ENCODE peak calls at places on chromosomes 11 and 22, in four cellular contexts. Y, Z, G and U are unnamed samples.

GRCh38 chr22:47173535-47174021 is 411.1 kb downstream of the TBC1D22A start:
- DNase-seq in Y (peak; percentile 4), Z (no peak), G (no peak), U (no peak)

GRCh38 chr11:27296406-27296994 is 66.5 kb downstream of the CCDC34 start:
- DNase-seq in Y (no peak), Z (no peak), G (no peak), U (no peak)

GRCh38 chr22:44389181-44389580 is 76.4 kb upstream of the SHISAL1 start:
- DNase-seq in Y (no peak), Z (no peak), G (no peak), U (no peak)

GRCh38 chr11:12949456-12949855 is 59.7 kb upstream of the RASSF10 start:
- DNase-seq in Y (no peak), Z (no peak), G (no peak), U (no peak)

GRCh38 chr11:117552626-117553025 is 225.0 kb downstream of the CEP164 start:
- DNase-seq in Y (no peak), Z (no peak), G (no peak), U (no peak)

GRCh38 chr11:1336836-1337646 is 27.6 kb upstream of the TOLLIP start:
- DNase-seq in Y (peak; percentile 57), Z (peak; percentile 28), G (peak; percentile 25), U (no peak)

GRCh38 chr11:111206472-111206871 is 39.1 kb upstream of the POU2AF2 start:
- DNase-seq in Y (no peak), Z (no peak), G (no peak), U (no peak)

GRCh38 chr11:57303990-57304579 is 20.7 kb downstream of the TNKS1BP1 start:
- DNase-seq in Y (no peak), Z (no peak), G (no peak), U (no peak)

GRCh38 chr11:86803641-86804040 is 3.3 kb downstream of the PRSS23 start:
- DNase-seq in Y (no peak), Z (no peak), G (no peak), U (no peak)

GRCh38 chr11:77407613-77408012 is 66.3 kb downstream of the PAK1 start:
- DNase-seq in Y (peak; percentile 74), Z (no peak), G (no peak), U (peak; percentile 50)

GRCh38 chr11:19276859-19277808 is 36.4 kb upstream of the E2F8 start:
- DNase-seq in Y (peak; percentile 57), Z (no peak), G (no peak), U (no peak)

GRCh38 chr11:34351051-34351450 is 6.8 kb downstream of the ABTB2 start:
- DNase-seq in Y (no peak), Z (no peak), G (no peak), U (no peak)

GRCh38 chr11:110376711-110377324 is 52.9 kb upstream of the FDX1 start:
- DNase-seq in Y (peak; percentile 68), Z (no peak), G (no peak), U (peak; percentile 29)

GRCh38 chr11:57792060-57792541 is 30.5 kb downstream of the CTNND1 start:
- DNase-seq in Y (peak; percentile 79), Z (peak; percentile 80), G (peak; percentile 52), U (peak; percentile 92)

GRCh38 chr11:105588001-105588400 is 21.9 kb upstream of the GRIA4 start:
- DNase-seq in Y (no peak), Z (no peak), G (no peak), U (no peak)

GRCh38 chr11:86636275-86636674 is 36.1 kb downstream of the ME3 start:
- DNase-seq in Y (no peak), Z (no peak), G (no peak), U (no peak)

GRCh38 chr22:49765091-49765771 is 62.4 kb downstream of the BRD1 start:
- DNase-seq in Y (no peak), Z (no peak), G (no peak), U (no peak)

GRCh38 chr11:24082860-24083259 is 414.0 kb upstream of the LUZP2 start:
- DNase-seq in Y (no peak), Z (no peak), G (no peak), U (no peak)

GRCh38 chr11:111064118-111064517 is 181.4 kb upstream of the POU2AF2 start:
- DNase-seq in Y (no peak), Z (no peak), G (no peak), U (no peak)

GRCh38 chr22:50199836-50200332 is 927 bp upstream of the SELENOO start:
- DNase-seq in Y (no peak), Z (no peak), G (no peak), U (no peak)

GRCh38 chr11:99911116-99911515 is 776.0 kb upstream of the ARHGAP42 start:
- DNase-seq in Y (no peak), Z (no peak), G (no peak), U (no peak)

GRCh38 chr11:105611837-105612480 is 2.1 kb downstream of the GRIA4 start:
- DNase-seq in Y (no peak), Z (no peak), G (no peak), U (no peak)